ENCODE peak calls at places on chromosomes 7 and 10, in ten cellular contexts. One of them, this sample, is unnamed.

GRCh38 chr10:103445767-103446567 is 6.2 kb downstream of the CALHM2 start:
- DNase-seq in thyroid gland: peak
- DNase-seq in transverse colon: peak
- DNase-seq in cardiac muscle cell: peak
- DNase-seq in right atrium auricular region: peak
- DNase-seq in lower lobe of right lung: no peak
- DNase-seq in ovary: peak
- DNase-seq in endodermal cell: no peak
- DNase-seq in body of pancreas: peak
- DNase-seq in astrocyte: peak
- DNase-seq in this sample: peak

GRCh38 chr7:50209461-50210161 is 94.9 kb upstream of the IKZF1 start:
- DNase-seq in body of pancreas: no peak
- DNase-seq in ovary: no peak
- DNase-seq in lower lobe of right lung: no peak
- DNase-seq in astrocyte: no peak
- DNase-seq in cardiac muscle cell: no peak
- DNase-seq in endodermal cell: peak
- DNase-seq in thyroid gland: no peak
- DNase-seq in transverse colon: no peak
- DNase-seq in right atrium auricular region: no peak
- DNase-seq in this sample: no peak

GRCh38 chr10:76553700-76554470 is 1083.7 kb downstream of the KCNMA1 start:
- DNase-seq in ovary: peak
- DNase-seq in transverse colon: no peak
- DNase-seq in right atrium auricular region: no peak
- DNase-seq in cardiac muscle cell: peak
- DNase-seq in body of pancreas: no peak
- DNase-seq in astrocyte: no peak
- DNase-seq in endodermal cell: no peak
- DNase-seq in lower lobe of right lung: no peak
- DNase-seq in thyroid gland: no peak
- DNase-seq in this sample: no peak

GRCh38 chr10:95242581-95243317 is 48.1 kb downstream of the PDLIM1 start:
- DNase-seq in thyroid gland: peak
- DNase-seq in astrocyte: no peak
- DNase-seq in lower lobe of right lung: no peak
- DNase-seq in cardiac muscle cell: peak
- DNase-seq in right atrium auricular region: peak
- DNase-seq in ovary: no peak
- DNase-seq in endodermal cell: peak
- DNase-seq in transverse colon: no peak
- DNase-seq in body of pancreas: peak
- DNase-seq in this sample: no peak

GRCh38 chr10:124008187-124008970 is 85.0 kb downstream of the CHST15 start:
- DNase-seq in thyroid gland: no peak
- DNase-seq in ovary: no peak
- DNase-seq in body of pancreas: no peak
- DNase-seq in lower lobe of right lung: no peak
- DNase-seq in endodermal cell: no peak
- DNase-seq in astrocyte: no peak
- DNase-seq in cardiac muscle cell: no peak
- DNase-seq in right atrium auricular region: no peak
- DNase-seq in transverse colon: no peak
- DNase-seq in this sample: no peak

GRCh38 chr7:10557375-10557774 is 416.3 kb upstream of the PHF14 start:
- DNase-seq in body of pancreas: no peak
- DNase-seq in ovary: no peak
- DNase-seq in cardiac muscle cell: no peak
- DNase-seq in right atrium auricular region: no peak
- DNase-seq in thyroid gland: no peak
- DNase-seq in endodermal cell: no peak
- DNase-seq in transverse colon: no peak
- DNase-seq in astrocyte: no peak
- DNase-seq in lower lobe of right lung: no peak
- DNase-seq in this sample: no peak

GRCh38 chr7:19024261-19024660 is 93.2 kb downstream of the TWIST1 start:
- DNase-seq in thyroid gland: no peak
- DNase-seq in cardiac muscle cell: peak
- DNase-seq in transverse colon: no peak
- DNase-seq in right atrium auricular region: no peak
- DNase-seq in astrocyte: peak
- DNase-seq in ovary: no peak
- DNase-seq in endodermal cell: no peak
- DNase-seq in lower lobe of right lung: no peak
- DNase-seq in body of pancreas: no peak
- DNase-seq in this sample: no peak

GRCh38 chr7:1676550-1677071 is 6.5 kb downstream of the ELFN1 start:
- DNase-seq in ovary: no peak
- DNase-seq in astrocyte: no peak
- DNase-seq in thyroid gland: no peak
- DNase-seq in right atrium auricular region: no peak
- DNase-seq in cardiac muscle cell: no peak
- DNase-seq in transverse colon: no peak
- DNase-seq in body of pancreas: no peak
- DNase-seq in lower lobe of right lung: peak
- DNase-seq in endodermal cell: no peak
- DNase-seq in this sample: no peak

GRCh38 chr7:30027065-30027456 is 559 bp upstream of the FKBP14 start:
- DNase-seq in body of pancreas: peak
- DNase-seq in cardiac muscle cell: peak
- DNase-seq in transverse colon: no peak
- DNase-seq in ovary: no peak
- DNase-seq in lower lobe of right lung: no peak
- DNase-seq in astrocyte: peak
- DNase-seq in endodermal cell: no peak
- DNase-seq in right atrium auricular region: no peak
- DNase-seq in thyroid gland: no peak
- DNase-seq in this sample: no peak

GRCh38 chr7:106085015-106085414 is 27.1 kb downstream of the SYPL1 start:
- DNase-seq in ovary: no peak
- DNase-seq in astrocyte: no peak
- DNase-seq in right atrium auricular region: no peak
- DNase-seq in body of pancreas: no peak
- DNase-seq in cardiac muscle cell: no peak
- DNase-seq in transverse colon: no peak
- DNase-seq in thyroid gland: no peak
- DNase-seq in endodermal cell: no peak
- DNase-seq in lower lobe of right lung: no peak
- DNase-seq in this sample: no peak

GRCh38 chr10:24513155-24513554 is 210.5 kb downstream of the ARHGAP21 start:
- DNase-seq in cardiac muscle cell: peak
- DNase-seq in right atrium auricular region: no peak
- DNase-seq in thyroid gland: peak
- DNase-seq in lower lobe of right lung: no peak
- DNase-seq in transverse colon: no peak
- DNase-seq in ovary: peak
- DNase-seq in endodermal cell: peak
- DNase-seq in astrocyte: peak
- DNase-seq in body of pancreas: no peak
- DNase-seq in this sample: no peak

GRCh38 chr10:109126541-109126940 is 796.8 kb downstream of the XPNPEP1 start:
- DNase-seq in astrocyte: no peak
- DNase-seq in cardiac muscle cell: no peak
- DNase-seq in endodermal cell: no peak
- DNase-seq in ovary: no peak
- DNase-seq in transverse colon: no peak
- DNase-seq in thyroid gland: no peak
- DNase-seq in lower lobe of right lung: no peak
- DNase-seq in body of pancreas: no peak
- DNase-seq in right atrium auricular region: no peak
- DNase-seq in this sample: no peak

GRCh38 chr10:109127363-109127762 is 795.9 kb downstream of the XPNPEP1 start:
- DNase-seq in endodermal cell: no peak
- DNase-seq in cardiac muscle cell: no peak
- DNase-seq in right atrium auricular region: no peak
- DNase-seq in transverse colon: no peak
- DNase-seq in astrocyte: no peak
- DNase-seq in lower lobe of right lung: no peak
- DNase-seq in body of pancreas: no peak
- DNase-seq in ovary: no peak
- DNase-seq in thyroid gland: no peak
- DNase-seq in this sample: no peak

GRCh38 chr10:109126016-109126415 is 797.3 kb downstream of the XPNPEP1 start:
- DNase-seq in cardiac muscle cell: no peak
- DNase-seq in lower lobe of right lung: no peak
- DNase-seq in astrocyte: no peak
- DNase-seq in thyroid gland: no peak
- DNase-seq in ovary: no peak
- DNase-seq in right atrium auricular region: no peak
- DNase-seq in transverse colon: no peak
- DNase-seq in body of pancreas: no peak
- DNase-seq in endodermal cell: no peak
- DNase-seq in this sample: no peak
- TF ChIP-seq CTCF in cardiac muscle cell: no peak
- TF ChIP-seq CTCF in lower lobe of right lung: no peak
- TF ChIP-seq CTCF in astrocyte: no peak
- TF ChIP-seq CTCF in thyroid gland: no peak
- TF ChIP-seq CTCF in ovary: no peak
- TF ChIP-seq CTCF in right atrium auricular region: no peak
- TF ChIP-seq CTCF in transverse colon: no peak
- TF ChIP-seq CTCF in body of pancreas: peak
- TF ChIP-seq CTCF in endodermal cell: peak
- TF ChIP-seq CTCF in this sample: no peak

DNA sequence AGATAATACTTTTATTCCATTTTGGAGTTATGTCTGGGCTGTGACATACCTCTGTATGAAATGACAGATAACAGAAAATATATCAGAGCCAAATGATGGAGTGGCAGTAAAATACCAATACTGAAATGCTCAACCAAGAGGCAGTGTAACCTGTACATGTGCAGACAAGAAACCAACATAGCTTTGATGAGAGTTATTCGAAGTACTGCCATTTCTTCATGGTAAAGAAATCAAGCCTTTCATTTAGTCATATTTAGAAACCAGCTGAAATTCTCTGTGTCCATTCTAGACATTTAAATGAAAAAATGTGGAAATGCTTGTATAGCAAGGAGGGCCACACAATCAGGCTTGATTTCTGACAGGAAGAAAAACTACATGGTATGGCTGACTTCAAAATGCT is 127.1 kb upstream of the PTPRZ1 start:
- DNase-seq in ovary: no peak
- DNase-seq in right atrium auricular region: no peak
- DNase-seq in endodermal cell: no peak
- DNase-seq in lower lobe of right lung: no peak
- DNase-seq in cardiac muscle cell: no peak
- DNase-seq in transverse colon: no peak
- DNase-seq in astrocyte: no peak
- DNase-seq in thyroid gland: no peak
- DNase-seq in body of pancreas: no peak
- DNase-seq in this sample: no peak
- H3K27ac ChIP-seq in ovary: no peak
- H3K27ac ChIP-seq in right atrium auricular region: no peak
- H3K27ac ChIP-seq in endodermal cell: no peak
- H3K27ac ChIP-seq in lower lobe of right lung: no peak
- H3K27ac ChIP-seq in cardiac muscle cell: no peak
- H3K27ac ChIP-seq in transverse colon: no peak
- H3K27ac ChIP-seq in astrocyte: no peak
- H3K27ac ChIP-seq in thyroid gland: no peak
- H3K27ac ChIP-seq in body of pancreas: no peak
- H3K27ac ChIP-seq in this sample: no peak

GRCh38 chr10:132847416-132847777 is 61.5 kb upstream of the NKX6-2 start:
- DNase-seq in ovary: peak
- DNase-seq in astrocyte: no peak
- DNase-seq in lower lobe of right lung: no peak
- DNase-seq in thyroid gland: no peak
- DNase-seq in transverse colon: no peak
- DNase-seq in right atrium auricular region: no peak
- DNase-seq in endodermal cell: peak
- DNase-seq in body of pancreas: no peak
- DNase-seq in cardiac muscle cell: no peak
- DNase-seq in this sample: peak

GRCh38 chr10:132848951-132849545 is 63.1 kb upstream of the NKX6-2 start:
- DNase-seq in body of pancreas: no peak
- DNase-seq in astrocyte: no peak
- DNase-seq in endodermal cell: peak
- DNase-seq in lower lobe of right lung: no peak
- DNase-seq in ovary: peak
- DNase-seq in right atrium auricular region: no peak
- DNase-seq in cardiac muscle cell: no peak
- DNase-seq in transverse colon: no peak
- DNase-seq in thyroid gland: no peak
- DNase-seq in this sample: no peak

GRCh38 chr10:132847856-132848255 is 61.9 kb upstream of the NKX6-2 start:
- DNase-seq in cardiac muscle cell: no peak
- DNase-seq in lower lobe of right lung: no peak
- DNase-seq in body of pancreas: no peak
- DNase-seq in ovary: peak
- DNase-seq in thyroid gland: peak
- DNase-seq in endodermal cell: no peak
- DNase-seq in astrocyte: no peak
- DNase-seq in right atrium auricular region: no peak
- DNase-seq in transverse colon: no peak
- DNase-seq in this sample: peak

GRCh38 chr10:132849546-132850031 is 63.6 kb upstream of the NKX6-2 start:
- DNase-seq in thyroid gland: no peak
- DNase-seq in astrocyte: no peak
- DNase-seq in body of pancreas: no peak
- DNase-seq in cardiac muscle cell: no peak
- DNase-seq in transverse colon: no peak
- DNase-seq in endodermal cell: peak
- DNase-seq in right atrium auricular region: no peak
- DNase-seq in ovary: peak
- DNase-seq in lower lobe of right lung: no peak
- DNase-seq in this sample: no peak

GRCh38 chr10:132848306-132848705 is 62.4 kb upstream of the NKX6-2 start:
- DNase-seq in ovary: peak
- DNase-seq in cardiac muscle cell: no peak
- DNase-seq in lower lobe of right lung: no peak
- DNase-seq in endodermal cell: peak
- DNase-seq in transverse colon: no peak
- DNase-seq in body of pancreas: no peak
- DNase-seq in astrocyte: no peak
- DNase-seq in right atrium auricular region: no peak
- DNase-seq in thyroid gland: peak
- DNase-seq in this sample: no peak
- H3K4me3 ChIP-seq in ovary: no peak
- H3K4me3 ChIP-seq in cardiac muscle cell: no peak
- H3K4me3 ChIP-seq in lower lobe of right lung: no peak
- H3K4me3 ChIP-seq in endodermal cell: no peak
- H3K4me3 ChIP-seq in transverse colon: no peak
- H3K4me3 ChIP-seq in body of pancreas: no peak
- H3K4me3 ChIP-seq in astrocyte: no peak
- H3K4me3 ChIP-seq in right atrium auricular region: no peak
- H3K4me3 ChIP-seq in thyroid gland: no peak
- H3K4me3 ChIP-seq in this sample: no peak

DNA sequence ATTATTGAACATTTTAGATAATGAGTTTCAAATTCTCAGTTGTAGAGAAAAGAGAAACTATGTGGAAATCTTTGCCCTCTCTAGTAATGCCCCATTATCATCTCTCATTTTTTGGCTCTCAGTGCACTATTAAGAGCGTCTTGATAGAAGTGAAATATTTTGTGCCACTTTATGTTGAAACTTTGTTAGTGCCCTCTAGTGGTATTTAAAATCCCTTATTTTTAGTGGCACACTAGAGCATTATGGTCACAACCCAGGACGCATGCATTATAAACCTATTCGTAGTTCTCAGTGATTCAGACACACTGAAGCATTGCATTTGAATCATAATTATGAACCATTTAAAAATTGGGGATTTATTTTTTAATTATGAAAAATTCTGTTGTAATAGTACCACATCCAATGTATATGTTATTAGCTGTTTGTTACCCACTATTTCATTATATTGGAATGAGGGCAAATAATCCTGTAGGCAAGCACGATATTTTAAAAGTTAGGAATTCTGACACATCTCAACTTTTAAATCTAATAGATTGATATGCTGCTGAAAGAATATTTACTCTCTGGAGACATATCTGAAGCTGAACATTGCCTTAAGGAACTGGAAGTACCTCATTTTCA is 21.9 kb downstream of the PDCD4 start:
- DNase-seq in endodermal cell: no peak
- DNase-seq in transverse colon: no peak
- DNase-seq in body of pancreas: no peak
- DNase-seq in thyroid gland: no peak
- DNase-seq in astrocyte: peak
- DNase-seq in right atrium auricular region: no peak
- DNase-seq in ovary: no peak
- DNase-seq in cardiac muscle cell: peak
- DNase-seq in lower lobe of right lung: no peak
- DNase-seq in this sample: no peak
- TF ChIP-seq CTCF in endodermal cell: peak
- TF ChIP-seq CTCF in transverse colon: peak
- TF ChIP-seq CTCF in body of pancreas: peak
- TF ChIP-seq CTCF in thyroid gland: peak
- TF ChIP-seq CTCF in astrocyte: peak
- TF ChIP-seq CTCF in right atrium auricular region: peak
- TF ChIP-seq CTCF in ovary: peak
- TF ChIP-seq CTCF in cardiac muscle cell: peak
- TF ChIP-seq CTCF in lower lobe of right lung: peak
- TF ChIP-seq CTCF in this sample: peak

This sample was measured in psoas muscle.